ENCODE peak calls at places on chromosome 6, in five cellular contexts. One of them, this sample, is unnamed.

GRCh38 chr6:125197795-125198269 is 44.3 kb downstream of the TPD52L1 start:
- DNase-seq in uterus: peak
- DNase-seq in activated CD8-positive, alpha-beta memory T cell treated with anti-CD3 and anti-CD28 coated beads for 48 hours: no peak
- DNase-seq in brain microvascular endothelial cell: peak
- DNase-seq in HFFc6: peak
- DNase-seq in this sample: no peak

GRCh38 chr6:144768676-144769599 is 483.8 kb downstream of the UTRN start:
- DNase-seq in activated CD8-positive, alpha-beta memory T cell treated with anti-CD3 and anti-CD28 coated beads for 48 hours: no peak
- DNase-seq in brain microvascular endothelial cell: no peak
- DNase-seq in HFFc6: no peak
- DNase-seq in uterus: no peak
- DNase-seq in this sample: peak

GRCh38 chr6:161100072-161100471 is 108.5 kb downstream of the MAP3K4 start:
- DNase-seq in HFFc6: no peak
- DNase-seq in activated CD8-positive, alpha-beta memory T cell treated with anti-CD3 and anti-CD28 coated beads for 48 hours: no peak
- DNase-seq in brain microvascular endothelial cell: no peak
- DNase-seq in uterus: no peak
- DNase-seq in this sample: no peak

GRCh38 chr6:42782689-42783176 is 881 bp downstream of the BICRAL start:
- DNase-seq in HFFc6: peak
- DNase-seq in brain microvascular endothelial cell: peak
- DNase-seq in activated CD8-positive, alpha-beta memory T cell treated with anti-CD3 and anti-CD28 coated beads for 48 hours: peak
- DNase-seq in uterus: peak
- DNase-seq in this sample: peak

GRCh38 chr6:26028753-26029569 is 58.3 kb upstream of the HFE start:
- DNase-seq in brain microvascular endothelial cell: no peak
- DNase-seq in HFFc6: no peak
- DNase-seq in uterus: no peak
- DNase-seq in activated CD8-positive, alpha-beta memory T cell treated with anti-CD3 and anti-CD28 coated beads for 48 hours: no peak
- DNase-seq in this sample: no peak

GRCh38 chr6:35787266-35788218 is 6.7 kb downstream of the CLPSL1 start:
- DNase-seq in HFFc6: no peak
- DNase-seq in uterus: no peak
- DNase-seq in activated CD8-positive, alpha-beta memory T cell treated with anti-CD3 and anti-CD28 coated beads for 48 hours: no peak
- DNase-seq in brain microvascular endothelial cell: no peak
- DNase-seq in this sample: no peak

GRCh38 chr6:30691208-30691872 is 556 bp upstream of the NRM start:
- DNase-seq in HFFc6: no peak
- DNase-seq in activated CD8-positive, alpha-beta memory T cell treated with anti-CD3 and anti-CD28 coated beads for 48 hours: no peak
- DNase-seq in uterus: no peak
- DNase-seq in brain microvascular endothelial cell: no peak
- DNase-seq in this sample: no peak

GRCh38 chr6:158648682-158649131 is 1.1 kb upstream of the SYTL3 start:
- DNase-seq in HFFc6: peak
- DNase-seq in brain microvascular endothelial cell: peak
- DNase-seq in uterus: no peak
- DNase-seq in activated CD8-positive, alpha-beta memory T cell treated with anti-CD3 and anti-CD28 coated beads for 48 hours: no peak
- DNase-seq in this sample: no peak

GRCh38 chr6:167493961-167494697 is 169.2 kb downstream of the TTLL2 start:
- DNase-seq in uterus: peak
- DNase-seq in activated CD8-positive, alpha-beta memory T cell treated with anti-CD3 and anti-CD28 coated beads for 48 hours: no peak
- DNase-seq in HFFc6: no peak
- DNase-seq in brain microvascular endothelial cell: no peak
- DNase-seq in this sample: no peak

GRCh38 chr6:30613251-30614043 is 3.6 kb downstream of the PPP1R10 start:
- DNase-seq in brain microvascular endothelial cell: no peak
- DNase-seq in activated CD8-positive, alpha-beta memory T cell treated with anti-CD3 and anti-CD28 coated beads for 48 hours: no peak
- DNase-seq in HFFc6: peak
- DNase-seq in uterus: no peak
- DNase-seq in this sample: no peak

GRCh38 chr6:154138806-154139205 is 99.8 kb downstream of the OPRM1 start:
- DNase-seq in activated CD8-positive, alpha-beta memory T cell treated with anti-CD3 and anti-CD28 coated beads for 48 hours: no peak
- DNase-seq in brain microvascular endothelial cell: no peak
- DNase-seq in HFFc6: no peak
- DNase-seq in uterus: no peak
- DNase-seq in this sample: no peak

GRCh38 chr6:68704485-68704884 is 69.4 kb downstream of the ADGRB3 start:
- DNase-seq in HFFc6: no peak
- DNase-seq in uterus: no peak
- DNase-seq in activated CD8-positive, alpha-beta memory T cell treated with anti-CD3 and anti-CD28 coated beads for 48 hours: no peak
- DNase-seq in brain microvascular endothelial cell: no peak
- DNase-seq in this sample: no peak

GRCh38 chr6:131954775-131955107 is 3.6 kb upstream of the CCN2 start:
- DNase-seq in brain microvascular endothelial cell: peak
- DNase-seq in activated CD8-positive, alpha-beta memory T cell treated with anti-CD3 and anti-CD28 coated beads for 48 hours: no peak
- DNase-seq in uterus: peak
- DNase-seq in HFFc6: peak
- DNase-seq in this sample: no peak

GRCh38 chr6:148166339-148166949 is 176.2 kb upstream of the SASH1 start:
- DNase-seq in brain microvascular endothelial cell: peak
- DNase-seq in HFFc6: peak
- DNase-seq in uterus: no peak
- DNase-seq in activated CD8-positive, alpha-beta memory T cell treated with anti-CD3 and anti-CD28 coated beads for 48 hours: no peak
- DNase-seq in this sample: peak

GRCh38 chr6:113564401-113565161 is 292.6 kb upstream of the MARCKS start:
- DNase-seq in activated CD8-positive, alpha-beta memory T cell treated with anti-CD3 and anti-CD28 coated beads for 48 hours: no peak
- DNase-seq in HFFc6: peak
- DNase-seq in uterus: peak
- DNase-seq in brain microvascular endothelial cell: peak
- DNase-seq in this sample: peak

GRCh38 chr6:9481292-9482029 is 933.4 kb downstream of the TFAP2A start:
- DNase-seq in HFFc6: peak
- DNase-seq in activated CD8-positive, alpha-beta memory T cell treated with anti-CD3 and anti-CD28 coated beads for 48 hours: no peak
- DNase-seq in brain microvascular endothelial cell: peak
- DNase-seq in uterus: no peak
- DNase-seq in this sample: no peak

GRCh38 chr6:150991487-150991886 is 126.0 kb downstream of the MTHFD1L start:
- DNase-seq in HFFc6: no peak
- DNase-seq in activated CD8-positive, alpha-beta memory T cell treated with anti-CD3 and anti-CD28 coated beads for 48 hours: no peak
- DNase-seq in brain microvascular endothelial cell: no peak
- DNase-seq in uterus: no peak
- DNase-seq in this sample: no peak

GRCh38 chr6:149334201-149334600 is 16.7 kb downstream of the TAB2 start:
- DNase-seq in HFFc6: peak
- DNase-seq in uterus: no peak
- DNase-seq in activated CD8-positive, alpha-beta memory T cell treated with anti-CD3 and anti-CD28 coated beads for 48 hours: no peak
- DNase-seq in brain microvascular endothelial cell: peak
- DNase-seq in this sample: no peak

GRCh38 chr6:5942591-5942990 is 64.1 kb downstream of the NRN1 start:
- DNase-seq in HFFc6: no peak
- DNase-seq in brain microvascular endothelial cell: no peak
- DNase-seq in activated CD8-positive, alpha-beta memory T cell treated with anti-CD3 and anti-CD28 coated beads for 48 hours: no peak
- DNase-seq in uterus: no peak
- DNase-seq in this sample: no peak

GRCh38 chr6:30763618-30764489 is 19.5 kb upstream of the IER3 start:
- DNase-seq in uterus: no peak
- DNase-seq in HFFc6: no peak
- DNase-seq in brain microvascular endothelial cell: peak
- DNase-seq in activated CD8-positive, alpha-beta memory T cell treated with anti-CD3 and anti-CD28 coated beads for 48 hours: no peak
- DNase-seq in this sample: no peak

GRCh38 chr6:129195666-129196065 is 312.7 kb downstream of the LAMA2 start:
- DNase-seq in uterus: no peak
- DNase-seq in HFFc6: no peak
- DNase-seq in brain microvascular endothelial cell: no peak
- DNase-seq in activated CD8-positive, alpha-beta memory T cell treated with anti-CD3 and anti-CD28 coated beads for 48 hours: no peak
- DNase-seq in this sample: no peak

GRCh38 chr6:108074359-108075144 is at the start of gene OSTM1:
- DNase-seq in activated CD8-positive, alpha-beta memory T cell treated with anti-CD3 and anti-CD28 coated beads for 48 hours: peak
- DNase-seq in brain microvascular endothelial cell: peak
- DNase-seq in uterus: peak
- DNase-seq in HFFc6: peak
- DNase-seq in this sample: peak

GRCh38 chr6:14144678-14145113 is 27.1 kb downstream of the CD83 start:
- DNase-seq in HFFc6: peak
- DNase-seq in brain microvascular endothelial cell: peak
- DNase-seq in activated CD8-positive, alpha-beta memory T cell treated with anti-CD3 and anti-CD28 coated beads for 48 hours: peak
- DNase-seq in uterus: peak
- DNase-seq in this sample: peak

GRCh38 chr6:84379142-84379541 is 151.7 kb upstream of the CEP162 start:
- DNase-seq in HFFc6: no peak
- DNase-seq in activated CD8-positive, alpha-beta memory T cell treated with anti-CD3 and anti-CD28 coated beads for 48 hours: no peak
- DNase-seq in uterus: no peak
- DNase-seq in brain microvascular endothelial cell: no peak
- DNase-seq in this sample: no peak

GRCh38 chr6:90534337-90535025 is 52.4 kb downstream of the MAP3K7 start:
- DNase-seq in uterus: no peak
- DNase-seq in HFFc6: no peak
- DNase-seq in brain microvascular endothelial cell: no peak
- DNase-seq in activated CD8-positive, alpha-beta memory T cell treated with anti-CD3 and anti-CD28 coated beads for 48 hours: no peak
- DNase-seq in this sample: no peak

GRCh38 chr6:37059344-37060194 is 54.1 kb downstream of the FGD2 start:
- DNase-seq in HFFc6: peak
- DNase-seq in activated CD8-positive, alpha-beta memory T cell treated with anti-CD3 and anti-CD28 coated beads for 48 hours: no peak
- DNase-seq in brain microvascular endothelial cell: peak
- DNase-seq in uterus: peak
- DNase-seq in this sample: no peak

GRCh38 chr6:134303903-134304302 is 14.0 kb downstream of the SGK1 start:
- DNase-seq in brain microvascular endothelial cell: peak
- DNase-seq in uterus: no peak
- DNase-seq in HFFc6: no peak
- DNase-seq in activated CD8-positive, alpha-beta memory T cell treated with anti-CD3 and anti-CD28 coated beads for 48 hours: no peak
- DNase-seq in this sample: no peak

GRCh38 chr6:22082278-22082677 is 214.6 kb downstream of the PRL start:
- DNase-seq in brain microvascular endothelial cell: no peak
- DNase-seq in uterus: no peak
- DNase-seq in activated CD8-positive, alpha-beta memory T cell treated with anti-CD3 and anti-CD28 coated beads for 48 hours: no peak
- DNase-seq in HFFc6: no peak
- DNase-seq in this sample: no peak

GRCh38 chr6:15715060-15715459 is 52.2 kb upstream of the DTNBP1 start:
- DNase-seq in HFFc6: peak
- DNase-seq in activated CD8-positive, alpha-beta memory T cell treated with anti-CD3 and anti-CD28 coated beads for 48 hours: no peak
- DNase-seq in uterus: no peak
- DNase-seq in brain microvascular endothelial cell: no peak
- DNase-seq in this sample: no peak